ENCODE peak calls at places on chromosomes 7 and 10, in eight cellular contexts. One of them, this sample, is unnamed.

GRCh38 chr10:26453850-26454249 is 15.7 kb downstream of the APBB1IP start:
- DNase-seq in NCI-H2107: no peak
- DNase-seq in astrocyte of the spinal cord: no peak
- DNase-seq in EL: no peak
- DNase-seq in DMS 273 treated with DMSO at 0.1 percent for 48 hours: no peak
- DNase-seq in NCI-H345: no peak
- DNase-seq in Kasumi-1: no peak
- DNase-seq in Peyer's patch: no peak
- DNase-seq in this sample: no peak

GRCh38 chr10:66180651-66181318 is 745.1 kb upstream of the LRRTM3 start:
- DNase-seq in NCI-H2107: peak; percentile 3
- DNase-seq in astrocyte of the spinal cord: peak; percentile 66
- DNase-seq in EL: peak; percentile 52
- DNase-seq in DMS 273 treated with DMSO at 0.1 percent for 48 hours: no peak
- DNase-seq in NCI-H345: peak; percentile 31
- DNase-seq in Kasumi-1: peak; percentile 87
- DNase-seq in Peyer's patch: no peak
- DNase-seq in this sample: peak; percentile 74

GRCh38 chr7:121099572-121099971 is 111.1 kb downstream of the CPED1 start:
- DNase-seq in NCI-H2107: no peak
- DNase-seq in astrocyte of the spinal cord: no peak
- DNase-seq in EL: no peak
- DNase-seq in DMS 273 treated with DMSO at 0.1 percent for 48 hours: no peak
- DNase-seq in NCI-H345: no peak
- DNase-seq in Kasumi-1: no peak
- DNase-seq in Peyer's patch: no peak
- DNase-seq in this sample: no peak

GRCh38 chr7:118918556-118918955 is 694.1 kb downstream of the ANKRD7 start:
- DNase-seq in NCI-H2107: no peak
- DNase-seq in astrocyte of the spinal cord: peak; percentile 33
- DNase-seq in EL: no peak
- DNase-seq in DMS 273 treated with DMSO at 0.1 percent for 48 hours: peak; percentile 27
- DNase-seq in NCI-H345: peak; percentile 42
- DNase-seq in Kasumi-1: peak; percentile 50
- DNase-seq in Peyer's patch: no peak
- DNase-seq in this sample: no peak

GRCh38 chr7:7972128-7972527 is 3.5 kb downstream of the GLCCI1 start:
- DNase-seq in NCI-H2107: no peak
- DNase-seq in astrocyte of the spinal cord: no peak
- DNase-seq in EL: no peak
- DNase-seq in DMS 273 treated with DMSO at 0.1 percent for 48 hours: no peak
- DNase-seq in NCI-H345: no peak
- DNase-seq in Kasumi-1: no peak
- DNase-seq in Peyer's patch: no peak
- DNase-seq in this sample: no peak

GRCh38 chr7:44882899-44883298 is 2.4 kb downstream of the PURB start:
- DNase-seq in NCI-H2107: no peak
- DNase-seq in astrocyte of the spinal cord: no peak
- DNase-seq in EL: peak; percentile 39
- DNase-seq in DMS 273 treated with DMSO at 0.1 percent for 48 hours: no peak
- DNase-seq in NCI-H345: no peak
- DNase-seq in Kasumi-1: no peak
- DNase-seq in Peyer's patch: no peak
- DNase-seq in this sample: no peak

GRCh38 chr7:134565643-134566136 is 16.8 kb downstream of the AKR1B15 start:
- DNase-seq in NCI-H2107: no peak
- DNase-seq in astrocyte of the spinal cord: peak; percentile 50
- DNase-seq in EL: no peak
- DNase-seq in DMS 273 treated with DMSO at 0.1 percent for 48 hours: no peak
- DNase-seq in NCI-H345: no peak
- DNase-seq in Kasumi-1: no peak
- DNase-seq in Peyer's patch: no peak
- DNase-seq in this sample: no peak

GRCh38 chr10:69088471-69088769 is 517 bp downstream of the SRGN start:
- DNase-seq in NCI-H2107: no peak
- DNase-seq in astrocyte of the spinal cord: no peak
- DNase-seq in EL: no peak
- DNase-seq in DMS 273 treated with DMSO at 0.1 percent for 48 hours: no peak
- DNase-seq in NCI-H345: no peak
- DNase-seq in Kasumi-1: no peak
- DNase-seq in Peyer's patch: no peak
- DNase-seq in this sample: no peak

GRCh38 chr10:30873408-30873807 is 158.3 kb downstream of the ZNF438 start:
- DNase-seq in NCI-H2107: no peak
- DNase-seq in astrocyte of the spinal cord: no peak
- DNase-seq in EL: no peak
- DNase-seq in DMS 273 treated with DMSO at 0.1 percent for 48 hours: no peak
- DNase-seq in NCI-H345: no peak
- DNase-seq in Kasumi-1: no peak
- DNase-seq in Peyer's patch: no peak
- DNase-seq in this sample: no peak

GRCh38 chr7:155396661-155397060 is 61.3 kb upstream of the EN2 start:
- DNase-seq in NCI-H2107: peak; percentile 20
- DNase-seq in astrocyte of the spinal cord: no peak
- DNase-seq in EL: no peak
- DNase-seq in DMS 273 treated with DMSO at 0.1 percent for 48 hours: no peak
- DNase-seq in NCI-H345: no peak
- DNase-seq in Kasumi-1: no peak
- DNase-seq in Peyer's patch: no peak
- DNase-seq in this sample: no peak

GRCh38 chr7:22173884-22174573 is 182.9 kb downstream of the RAPGEF5 start:
- DNase-seq in NCI-H2107: no peak
- DNase-seq in astrocyte of the spinal cord: no peak
- DNase-seq in EL: peak; percentile 2
- DNase-seq in DMS 273 treated with DMSO at 0.1 percent for 48 hours: no peak
- DNase-seq in NCI-H345: no peak
- DNase-seq in Kasumi-1: peak; percentile 6
- DNase-seq in Peyer's patch: no peak
- DNase-seq in this sample: peak; percentile 41

GRCh38 chr7:122709930-122710646 is 7.4 kb upstream of the RNF148 start:
- DNase-seq in NCI-H2107: no peak
- DNase-seq in astrocyte of the spinal cord: no peak
- DNase-seq in EL: no peak
- DNase-seq in DMS 273 treated with DMSO at 0.1 percent for 48 hours: no peak
- DNase-seq in NCI-H345: no peak
- DNase-seq in Kasumi-1: no peak
- DNase-seq in Peyer's patch: no peak
- DNase-seq in this sample: no peak

GRCh38 chr7:85447004-85447403 is 260.1 kb upstream of the SEMA3D start:
- DNase-seq in NCI-H2107: no peak
- DNase-seq in astrocyte of the spinal cord: no peak
- DNase-seq in EL: no peak
- DNase-seq in DMS 273 treated with DMSO at 0.1 percent for 48 hours: no peak
- DNase-seq in NCI-H345: no peak
- DNase-seq in Kasumi-1: no peak
- DNase-seq in Peyer's patch: no peak
- DNase-seq in this sample: no peak

GRCh38 chr7:134513169-134513752 is 14.1 kb upstream of the AKR1B10 start:
- DNase-seq in NCI-H2107: peak; percentile 8
- DNase-seq in astrocyte of the spinal cord: peak; percentile 49
- DNase-seq in EL: peak; percentile 56
- DNase-seq in DMS 273 treated with DMSO at 0.1 percent for 48 hours: no peak
- DNase-seq in NCI-H345: peak; percentile 39
- DNase-seq in Kasumi-1: peak; percentile 54
- DNase-seq in Peyer's patch: no peak
- DNase-seq in this sample: peak; percentile 13

GRCh38 chr7:44970521-44971051 is 8.2 kb downstream of the MYO1G start:
- DNase-seq in NCI-H2107: no peak
- DNase-seq in astrocyte of the spinal cord: no peak
- DNase-seq in EL: no peak
- DNase-seq in DMS 273 treated with DMSO at 0.1 percent for 48 hours: no peak
- DNase-seq in NCI-H345: no peak
- DNase-seq in Kasumi-1: no peak
- DNase-seq in Peyer's patch: no peak
- DNase-seq in this sample: no peak

GRCh38 chr7:79217468-79217867 is 236.0 kb downstream of the MAGI2 start:
- DNase-seq in NCI-H2107: no peak
- DNase-seq in astrocyte of the spinal cord: peak; percentile 10
- DNase-seq in EL: peak; percentile 6
- DNase-seq in DMS 273 treated with DMSO at 0.1 percent for 48 hours: no peak
- DNase-seq in NCI-H345: no peak
- DNase-seq in Kasumi-1: no peak
- DNase-seq in Peyer's patch: no peak
- DNase-seq in this sample: no peak

GRCh38 chr7:104960741-104961479 is 53.1 kb upstream of the KMT2E start:
- DNase-seq in NCI-H2107: no peak
- DNase-seq in astrocyte of the spinal cord: no peak
- DNase-seq in EL: no peak
- DNase-seq in DMS 273 treated with DMSO at 0.1 percent for 48 hours: no peak
- DNase-seq in NCI-H345: no peak
- DNase-seq in Kasumi-1: peak; percentile 99
- DNase-seq in Peyer's patch: no peak
- DNase-seq in this sample: peak; percentile 99

GRCh38 chr7:1056006-1056784 is 11.8 kb downstream of the GPR146 start:
- DNase-seq in NCI-H2107: no peak
- DNase-seq in astrocyte of the spinal cord: no peak
- DNase-seq in EL: no peak
- DNase-seq in DMS 273 treated with DMSO at 0.1 percent for 48 hours: no peak
- DNase-seq in NCI-H345: no peak
- DNase-seq in Kasumi-1: no peak
- DNase-seq in Peyer's patch: no peak
- DNase-seq in this sample: peak; percentile 15